ENCODE peak calls at places on chromosomes 2 and 18, in five cellular contexts. Q is activated CD8-positive, alpha-beta memory T cell treated with anti-CD3 and anti-CD28 coated beads for 1 hour; S is AG04449; C is naive thymus-derived CD4-positive, alpha-beta T cell; Y is RWPE2. J is an unnamed sample.

GRCh38 chr2:223870840-223871618 is 33.6 kb upstream of the AP1S3 start:
- DNase-seq in S (no peak), C (no peak), Y (no peak), Q (no peak), J (peak)

GRCh38 chr18:8301427-8302172 is 307.6 kb upstream of the RAB12 start:
- DNase-seq in Q (no peak), C (no peak), S (no peak), Y (no peak), J (no peak)

GRCh38 chr2:121955313-121956211 is 200.1 kb downstream of the TSN start:
- DNase-seq in C (no peak), S (no peak), Q (no peak), Y (no peak), J (no peak)

GRCh38 chr2:175621847-175622246 is 380.2 kb downstream of the LNPK start:
- DNase-seq in Q (no peak), Y (no peak), S (no peak), C (no peak), J (no peak)

GRCh38 chr2:136386046-136386445 is 268.1 kb upstream of the CXCR4 start:
- DNase-seq in Y (no peak), C (no peak), S (no peak), Q (no peak), J (no peak)

GRCh38 chr2:176129013-176129796 is at the start of gene HOXD8:
- DNase-seq in Q (no peak), S (peak), C (no peak), Y (no peak), J (no peak)

GRCh38 chr2:230866704-230867561 is 2.2 kb downstream of the ITM2C start:
- DNase-seq in C (peak), S (no peak), Q (peak), Y (no peak), J (no peak)

GRCh38 chr2:174606336-174606735 is 8.7 kb upstream of the WIPF1 start:
- DNase-seq in S (no peak), C (no peak), Q (no peak), Y (no peak), J (peak)

GRCh38 chr2:79887747-79888374 is 375.0 kb downstream of the CTNNA2 start:
- DNase-seq in S (peak), C (peak), Q (no peak), Y (no peak), J (peak)

GRCh38 chr2:71291398-71291797 is 40.2 kb upstream of the ZNF638 start:
- DNase-seq in Y (no peak), Q (no peak), C (no peak), S (no peak), J (no peak)

GRCh38 chr2:225288986-225289385 is 110.5 kb upstream of the NYAP2 start:
- DNase-seq in C (no peak), Q (no peak), Y (no peak), S (no peak), J (no peak)

GRCh38 chr2:219171231-219171651 is 1.4 kb upstream of the SLC23A3 start:
- DNase-seq in C (peak), Q (no peak), S (peak), Y (no peak), J (peak)

GRCh38 chr2:227349989-227350648 is 25.1 kb downstream of the MFF start:
- DNase-seq in S (no peak), Y (no peak), C (no peak), Q (no peak), J (no peak)

GRCh38 chr2:42110287-42110973 is 58.7 kb upstream of the EML4 start:
- DNase-seq in S (no peak), Y (no peak), Q (no peak), C (no peak), J (no peak)

GRCh38 chr2:107698861-107699260 is 127.8 kb upstream of the RGPD4 start:
- DNase-seq in Y (no peak), S (no peak), Q (no peak), C (no peak), J (no peak)

GRCh38 chr2:161625996-161626395 is 1.8 kb downstream of the SLC4A10 start:
- DNase-seq in S (no peak), Y (no peak), Q (no peak), C (no peak), J (no peak)